ENCODE peak calls at places on chromosome 2, in six cellular contexts. One of them, this sample, is unnamed.

GRCh38 chr2:41400057-41400665 is 647.7 kb upstream of the PKDCC start:
- DNase-seq in heart left ventricle: no peak
- DNase-seq in tibial nerve: no peak
- DNase-seq in spleen: no peak
- DNase-seq in HepG2: peak; percentile 17
- DNase-seq in uterus: no peak
- DNase-seq in this sample: no peak

GRCh38 chr2:96153991-96154431 is 8.8 kb upstream of the DUSP2 start:
- DNase-seq in heart left ventricle: no peak
- DNase-seq in tibial nerve: no peak
- DNase-seq in spleen: peak; percentile 75
- DNase-seq in HepG2: peak; percentile 27
- DNase-seq in uterus: no peak
- DNase-seq in this sample: no peak

GRCh38 chr2:207394812-207395534 is 134.8 kb upstream of the CREB1 start:
- DNase-seq in heart left ventricle: peak; percentile 80
- DNase-seq in tibial nerve: no peak
- DNase-seq in spleen: no peak
- DNase-seq in HepG2: no peak
- DNase-seq in uterus: peak; percentile 18
- DNase-seq in this sample: no peak

GRCh38 chr2:234823196-234823876 is 128.5 kb upstream of the SH3BP4 start:
- DNase-seq in heart left ventricle: peak; percentile 41
- DNase-seq in tibial nerve: peak; percentile 41
- DNase-seq in spleen: no peak
- DNase-seq in HepG2: no peak
- DNase-seq in uterus: peak; percentile 27
- DNase-seq in this sample: no peak

GRCh38 chr2:444937-445884 is 157.3 kb upstream of the ALKAL2 start:
- DNase-seq in heart left ventricle: no peak
- DNase-seq in tibial nerve: no peak
- DNase-seq in spleen: no peak
- DNase-seq in HepG2: no peak
- DNase-seq in uterus: no peak
- DNase-seq in this sample: no peak

GRCh38 chr2:163681765-163682164 is 54.0 kb downstream of the FIGN start:
- DNase-seq in heart left ventricle: no peak
- DNase-seq in tibial nerve: peak; percentile 41
- DNase-seq in spleen: no peak
- DNase-seq in HepG2: no peak
- DNase-seq in uterus: peak; percentile 51
- DNase-seq in this sample: no peak

GRCh38 chr2:222835142-222835822 is 25.6 kb upstream of the ACSL3 start:
- DNase-seq in heart left ventricle: no peak
- DNase-seq in tibial nerve: no peak
- DNase-seq in spleen: no peak
- DNase-seq in HepG2: no peak
- DNase-seq in uterus: no peak
- DNase-seq in this sample: no peak

GRCh38 chr2:39667142-39667880 is 1.6 kb downstream of the TMEM178A start:
- DNase-seq in heart left ventricle: no peak
- DNase-seq in tibial nerve: no peak
- DNase-seq in spleen: no peak
- DNase-seq in HepG2: no peak
- DNase-seq in uterus: no peak
- DNase-seq in this sample: no peak

GRCh38 chr2:220148849-220149248 is 521.4 kb downstream of the SLC4A3 start:
- DNase-seq in heart left ventricle: no peak
- DNase-seq in tibial nerve: no peak
- DNase-seq in spleen: no peak
- DNase-seq in HepG2: no peak
- DNase-seq in uterus: no peak
- DNase-seq in this sample: no peak

GRCh38 chr2:68905116-68905515 is 33.9 kb upstream of the BMP10 start:
- DNase-seq in heart left ventricle: no peak
- DNase-seq in tibial nerve: no peak
- DNase-seq in spleen: no peak
- DNase-seq in HepG2: no peak
- DNase-seq in uterus: no peak
- DNase-seq in this sample: no peak

GRCh38 chr2:103959174-103960125 is 894.5 kb upstream of the POU3F3 start:
- DNase-seq in heart left ventricle: no peak
- DNase-seq in tibial nerve: peak; percentile 13
- DNase-seq in spleen: no peak
- DNase-seq in HepG2: peak; percentile 47
- DNase-seq in uterus: no peak
- DNase-seq in this sample: peak; percentile 0

GRCh38 chr2:7405861-7406715 is 488.9 kb downstream of the RNF144A start:
- DNase-seq in heart left ventricle: peak; percentile 40
- DNase-seq in tibial nerve: no peak
- DNase-seq in spleen: no peak
- DNase-seq in HepG2: no peak
- DNase-seq in uterus: no peak
- DNase-seq in this sample: no peak

GRCh38 chr2:37604716-37605115 is 66.7 kb downstream of the CDC42EP3 start:
- DNase-seq in heart left ventricle: no peak
- DNase-seq in tibial nerve: no peak
- DNase-seq in spleen: no peak
- DNase-seq in HepG2: no peak
- DNase-seq in uterus: no peak
- DNase-seq in this sample: no peak

GRCh38 chr2:176080540-176081355 is 3.0 kb downstream of the EVX2 start:
- DNase-seq in heart left ventricle: no peak
- DNase-seq in tibial nerve: no peak
- DNase-seq in spleen: no peak
- DNase-seq in HepG2: no peak
- DNase-seq in uterus: no peak
- DNase-seq in this sample: no peak

GRCh38 chr2:128783896-128784295 is 465.2 kb upstream of the HS6ST1 start:
- DNase-seq in heart left ventricle: no peak
- DNase-seq in tibial nerve: no peak
- DNase-seq in spleen: peak; percentile 59
- DNase-seq in HepG2: no peak
- DNase-seq in uterus: no peak
- DNase-seq in this sample: no peak

DNA sequence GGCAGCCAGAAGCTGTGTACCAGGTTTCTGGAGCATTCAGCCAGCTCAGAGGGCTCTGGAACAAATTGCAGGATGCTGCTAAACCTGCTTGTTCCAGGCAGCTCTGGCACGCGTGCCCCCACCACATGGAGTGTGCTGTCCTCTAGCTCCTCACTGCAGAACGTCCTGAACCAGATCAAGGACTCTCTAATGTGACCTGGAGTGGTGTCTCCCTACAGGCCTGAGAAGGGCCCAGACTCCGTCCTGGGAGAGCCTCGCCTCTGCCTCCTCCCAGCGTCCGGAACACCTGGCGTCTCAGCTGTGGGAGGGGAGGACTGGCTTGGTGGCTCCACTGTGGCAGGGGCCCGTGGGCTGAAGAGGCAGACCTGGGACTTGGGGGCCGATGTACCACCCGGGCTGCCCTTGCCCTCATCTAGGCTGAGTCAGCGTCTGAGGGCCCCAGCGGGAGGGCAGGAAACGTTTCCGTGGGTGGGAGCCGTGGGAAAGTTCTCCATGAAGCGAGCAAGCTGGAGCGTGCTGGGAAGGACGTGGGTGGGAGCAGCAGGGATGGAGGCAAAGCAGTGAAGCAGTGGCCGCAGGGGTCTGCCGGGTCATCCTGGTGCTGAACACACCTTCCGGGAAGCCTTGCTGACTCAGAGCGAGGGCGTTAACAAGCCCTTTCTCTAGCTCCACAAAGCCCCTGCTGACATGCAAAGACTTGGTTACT is 115.5 kb upstream of the GPC1 start:
- DNase-seq in heart left ventricle: peak; percentile 83
- DNase-seq in tibial nerve: no peak
- DNase-seq in spleen: no peak
- DNase-seq in HepG2: no peak
- DNase-seq in uterus: no peak
- DNase-seq in this sample: no peak
- TF ChIP-seq POLR2A in heart left ventricle: no peak
- TF ChIP-seq POLR2A in tibial nerve: no peak
- TF ChIP-seq POLR2A in spleen: no peak
- TF ChIP-seq POLR2A in HepG2: no peak
- TF ChIP-seq POLR2A in uterus: no peak
- TF ChIP-seq POLR2A in this sample: no peak

GRCh38 chr2:11750917-11751316 is 4.5 kb downstream of the LPIN1 start:
- DNase-seq in heart left ventricle: no peak
- DNase-seq in tibial nerve: no peak
- DNase-seq in spleen: no peak
- DNase-seq in HepG2: no peak
- DNase-seq in uterus: no peak
- DNase-seq in this sample: no peak

GRCh38 chr2:11748018-11748860 is 1.8 kb downstream of the LPIN1 start:
- DNase-seq in heart left ventricle: no peak
- DNase-seq in tibial nerve: no peak
- DNase-seq in spleen: no peak
- DNase-seq in HepG2: no peak
- DNase-seq in uterus: no peak
- DNase-seq in this sample: no peak

GRCh38 chr2:11750422-11750821 is 4.0 kb downstream of the LPIN1 start:
- DNase-seq in heart left ventricle: no peak
- DNase-seq in tibial nerve: no peak
- DNase-seq in spleen: no peak
- DNase-seq in HepG2: no peak
- DNase-seq in uterus: no peak
- DNase-seq in this sample: no peak

GRCh38 chr2:11748861-11749645 is 2.6 kb downstream of the LPIN1 start:
- DNase-seq in heart left ventricle: no peak
- DNase-seq in tibial nerve: no peak
- DNase-seq in spleen: no peak
- DNase-seq in HepG2: no peak
- DNase-seq in uterus: no peak
- DNase-seq in this sample: no peak

DNA sequence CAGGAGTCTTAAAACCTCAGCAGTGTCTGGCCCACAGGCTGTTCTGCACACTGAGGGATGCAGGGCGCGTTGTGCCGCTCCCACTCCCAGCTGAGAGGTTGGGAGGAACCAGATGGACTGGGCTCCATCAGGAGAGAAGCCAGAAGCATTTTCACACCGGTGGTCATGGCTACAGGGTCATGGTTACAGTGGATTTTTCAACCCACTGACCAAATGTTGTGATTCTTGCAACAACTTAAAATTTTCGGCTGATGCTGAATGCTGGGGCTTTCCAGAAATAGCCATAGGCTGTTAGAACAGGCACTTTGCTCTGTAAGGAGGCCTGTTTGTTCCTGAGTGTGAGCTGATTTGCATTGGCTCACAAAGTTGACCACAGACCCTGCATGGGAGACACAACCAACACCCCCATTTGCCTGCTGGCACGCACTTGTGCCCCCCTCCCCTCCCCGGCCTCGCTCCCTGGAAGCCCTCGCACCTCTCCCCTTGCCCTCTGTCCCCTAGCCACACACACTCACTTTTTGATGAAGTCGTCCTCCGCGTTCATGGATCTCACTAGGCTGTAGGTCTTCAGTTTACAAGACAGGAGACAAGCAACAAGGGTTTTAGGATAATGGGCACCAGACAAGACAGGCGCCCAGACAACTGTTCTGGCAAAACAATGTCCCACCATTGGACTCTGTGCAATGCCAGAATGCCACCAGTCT is 3.4 kb downstream of the LPIN1 start:
- DNase-seq in heart left ventricle: no peak
- DNase-seq in tibial nerve: no peak
- DNase-seq in spleen: peak; percentile 80
- DNase-seq in HepG2: no peak
- DNase-seq in uterus: no peak
- DNase-seq in this sample: no peak
- H3K4me1 ChIP-seq in heart left ventricle: peaks cover 74% of the 10 kb centered on the region
- H3K4me1 ChIP-seq in tibial nerve: no peaks in the 10 kb centered on the region
- H3K4me1 ChIP-seq in spleen: peaks cover 71% of the 10 kb centered on the region
- H3K4me1 ChIP-seq in HepG2: peaks cover 40% of the 10 kb centered on the region
- H3K4me1 ChIP-seq in uterus: peaks cover 4% of the 10 kb centered on the region
- H3K4me1 ChIP-seq in this sample: peaks cover 38% of the 10 kb centered on the region

GRCh38 chr2:135798275-135798705 is 38.7 kb downstream of the LCT start:
- DNase-seq in heart left ventricle: no peak
- DNase-seq in tibial nerve: no peak
- DNase-seq in spleen: no peak
- DNase-seq in HepG2: no peak
- DNase-seq in uterus: no peak
- DNase-seq in this sample: no peak

GRCh38 chr2:135799738-135800137 is 37.2 kb downstream of the LCT start:
- DNase-seq in heart left ventricle: no peak
- DNase-seq in tibial nerve: no peak
- DNase-seq in spleen: no peak
- DNase-seq in HepG2: no peak
- DNase-seq in uterus: no peak
- DNase-seq in this sample: no peak

GRCh38 chr2:135797497-135798274 is 39.3 kb downstream of the LCT start:
- DNase-seq in heart left ventricle: peak; percentile 74
- DNase-seq in tibial nerve: peak; percentile 64
- DNase-seq in spleen: peak; percentile 93
- DNase-seq in HepG2: peak; percentile 68
- DNase-seq in uterus: peak; percentile 51
- DNase-seq in this sample: no peak

GRCh38 chr2:135800513-135801460 is 36.2 kb downstream of the LCT start:
- DNase-seq in heart left ventricle: no peak
- DNase-seq in tibial nerve: no peak
- DNase-seq in spleen: no peak
- DNase-seq in HepG2: no peak
- DNase-seq in uterus: no peak
- DNase-seq in this sample: no peak

DNA sequence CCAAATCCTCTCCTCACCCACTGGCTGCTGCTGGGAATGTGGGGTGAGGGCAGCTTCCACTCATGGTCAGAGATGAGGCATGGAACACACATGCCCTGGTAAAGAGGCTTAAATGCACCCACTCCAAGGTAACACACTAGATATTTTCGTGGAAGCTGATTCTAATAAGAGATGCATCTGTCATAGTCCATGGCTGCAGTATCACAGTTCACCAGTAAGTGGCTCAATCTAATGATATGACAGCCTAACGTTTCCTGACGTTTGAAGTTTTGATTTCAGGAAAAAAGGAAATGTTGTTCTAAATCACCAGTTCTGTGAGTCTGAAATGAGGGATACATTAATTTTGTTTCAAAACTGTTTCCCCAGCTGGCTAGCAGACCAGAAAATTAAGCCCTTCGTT is 38.2 kb downstream of the LCT start:
- DNase-seq in heart left ventricle: no peak
- DNase-seq in tibial nerve: no peak
- DNase-seq in spleen: no peak
- DNase-seq in HepG2: no peak
- DNase-seq in uterus: no peak
- DNase-seq in this sample: no peak
- TF ChIP-seq CTCF in heart left ventricle: no peak
- TF ChIP-seq CTCF in tibial nerve: no peak
- TF ChIP-seq CTCF in spleen: no peak
- TF ChIP-seq CTCF in HepG2: peak; percentile 7
- TF ChIP-seq CTCF in uterus: no peak
- TF ChIP-seq CTCF in this sample: no peak

DNA sequence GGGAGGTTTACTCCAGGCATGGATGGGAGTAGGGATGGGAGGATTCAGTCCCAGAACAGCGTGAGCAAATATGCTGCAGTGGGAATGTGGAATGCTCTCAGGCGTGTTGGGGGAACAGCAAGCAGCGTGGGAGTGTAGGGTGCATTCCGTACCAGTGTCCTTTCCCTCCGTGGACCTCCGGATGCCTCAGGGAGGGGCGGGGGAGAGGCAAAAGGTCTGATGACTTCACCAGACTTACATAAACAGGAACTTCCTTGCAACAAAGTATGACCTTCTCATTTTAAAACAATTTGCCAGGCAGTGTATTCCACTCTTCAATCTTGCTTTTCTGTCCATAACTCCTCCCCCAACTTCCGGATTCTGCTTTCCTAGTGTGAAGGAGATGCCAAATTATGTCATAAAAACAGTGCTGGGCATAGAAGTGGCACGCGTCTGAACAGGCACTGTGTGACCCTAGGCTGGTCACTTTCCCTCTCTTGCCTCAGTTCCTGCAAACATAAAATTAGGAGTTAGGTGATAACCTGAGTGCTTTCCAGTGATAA is 36.9 kb downstream of the RPL37A start:
- DNase-seq in heart left ventricle: peak; percentile 79
- DNase-seq in tibial nerve: peak; percentile 36
- DNase-seq in spleen: no peak
- DNase-seq in HepG2: peak; percentile 52
- DNase-seq in uterus: peak; percentile 89
- DNase-seq in this sample: no peak
- TF ChIP-seq POLR2A in heart left ventricle: no peak
- TF ChIP-seq POLR2A in tibial nerve: peak; percentile 32
- TF ChIP-seq POLR2A in spleen: no peak
- TF ChIP-seq POLR2A in HepG2: no peak
- TF ChIP-seq POLR2A in uterus: no peak
- TF ChIP-seq POLR2A in this sample: no peak